ENCODE peak calls at places on chromosomes 7 and 10, in ten cellular contexts. One of them, this sample, is unnamed.

GRCh38 chr10:13930123-13930522 is 343.4 kb downstream of the PRPF18 start:
- DNase-seq in HT-29: no peak
- DNase-seq in left ventricle myocardium inferior: no peak
- DNase-seq in Calu3: no peak
- DNase-seq in stimulated activated CD8-positive, alpha-beta memory T cell treated with anti-CD3 and anti-CD28 coated beads, Interleukin-2, amount 100 ng/mL, for 1 hour: no peak
- DNase-seq in GM20000: no peak
- DNase-seq in activated naive CD8-positive, alpha-beta T cell treated with anti-CD3 and anti-CD28 coated beads, Interleukin-2, amount 50 U/mL, for 24 hours: no peak
- DNase-seq in EH: no peak
- DNase-seq in Peyer's patch: no peak
- DNase-seq in effector memory CD4-positive, alpha-beta T cell: peak
- DNase-seq in this sample: no peak

GRCh38 chr7:157195868-157196267 is 57.1 kb downstream of the UBE3C start:
- DNase-seq in HT-29: no peak
- DNase-seq in left ventricle myocardium inferior: no peak
- DNase-seq in Calu3: no peak
- DNase-seq in stimulated activated CD8-positive, alpha-beta memory T cell treated with anti-CD3 and anti-CD28 coated beads, Interleukin-2, amount 100 ng/mL, for 1 hour: no peak
- DNase-seq in GM20000: no peak
- DNase-seq in activated naive CD8-positive, alpha-beta T cell treated with anti-CD3 and anti-CD28 coated beads, Interleukin-2, amount 50 U/mL, for 24 hours: no peak
- DNase-seq in EH: no peak
- DNase-seq in Peyer's patch: no peak
- DNase-seq in effector memory CD4-positive, alpha-beta T cell: no peak
- DNase-seq in this sample: no peak

GRCh38 chr10:70441161-70441876 is at the start of gene NODAL:
- DNase-seq in HT-29: no peak
- DNase-seq in left ventricle myocardium inferior: no peak
- DNase-seq in Calu3: no peak
- DNase-seq in stimulated activated CD8-positive, alpha-beta memory T cell treated with anti-CD3 and anti-CD28 coated beads, Interleukin-2, amount 100 ng/mL, for 1 hour: no peak
- DNase-seq in GM20000: no peak
- DNase-seq in activated naive CD8-positive, alpha-beta T cell treated with anti-CD3 and anti-CD28 coated beads, Interleukin-2, amount 50 U/mL, for 24 hours: no peak
- DNase-seq in EH: no peak
- DNase-seq in Peyer's patch: no peak
- DNase-seq in effector memory CD4-positive, alpha-beta T cell: no peak
- DNase-seq in this sample: no peak

GRCh38 chr10:72081210-72081609 is 7.1 kb downstream of the SPOCK2 start:
- DNase-seq in HT-29: no peak
- DNase-seq in left ventricle myocardium inferior: no peak
- DNase-seq in Calu3: no peak
- DNase-seq in stimulated activated CD8-positive, alpha-beta memory T cell treated with anti-CD3 and anti-CD28 coated beads, Interleukin-2, amount 100 ng/mL, for 1 hour: no peak
- DNase-seq in GM20000: no peak
- DNase-seq in activated naive CD8-positive, alpha-beta T cell treated with anti-CD3 and anti-CD28 coated beads, Interleukin-2, amount 50 U/mL, for 24 hours: no peak
- DNase-seq in EH: no peak
- DNase-seq in Peyer's patch: no peak
- DNase-seq in effector memory CD4-positive, alpha-beta T cell: no peak
- DNase-seq in this sample: no peak

GRCh38 chr10:121648493-121648892 is 50.2 kb upstream of the FGFR2 start:
- DNase-seq in HT-29: no peak
- DNase-seq in left ventricle myocardium inferior: no peak
- DNase-seq in Calu3: no peak
- DNase-seq in stimulated activated CD8-positive, alpha-beta memory T cell treated with anti-CD3 and anti-CD28 coated beads, Interleukin-2, amount 100 ng/mL, for 1 hour: no peak
- DNase-seq in GM20000: no peak
- DNase-seq in activated naive CD8-positive, alpha-beta T cell treated with anti-CD3 and anti-CD28 coated beads, Interleukin-2, amount 50 U/mL, for 24 hours: no peak
- DNase-seq in EH: no peak
- DNase-seq in Peyer's patch: no peak
- DNase-seq in effector memory CD4-positive, alpha-beta T cell: no peak
- DNase-seq in this sample: no peak

GRCh38 chr7:117019786-117020604 is 66.7 kb downstream of the ST7 start:
- DNase-seq in HT-29: peak
- DNase-seq in left ventricle myocardium inferior: peak
- DNase-seq in Calu3: no peak
- DNase-seq in stimulated activated CD8-positive, alpha-beta memory T cell treated with anti-CD3 and anti-CD28 coated beads, Interleukin-2, amount 100 ng/mL, for 1 hour: no peak
- DNase-seq in GM20000: no peak
- DNase-seq in activated naive CD8-positive, alpha-beta T cell treated with anti-CD3 and anti-CD28 coated beads, Interleukin-2, amount 50 U/mL, for 24 hours: no peak
- DNase-seq in EH: peak
- DNase-seq in Peyer's patch: no peak
- DNase-seq in effector memory CD4-positive, alpha-beta T cell: no peak
- DNase-seq in this sample: peak

GRCh38 chr10:132634241-132634946 is 96.8 kb downstream of the INPP5A start:
- DNase-seq in HT-29: no peak
- DNase-seq in left ventricle myocardium inferior: peak
- DNase-seq in Calu3: no peak
- DNase-seq in stimulated activated CD8-positive, alpha-beta memory T cell treated with anti-CD3 and anti-CD28 coated beads, Interleukin-2, amount 100 ng/mL, for 1 hour: no peak
- DNase-seq in GM20000: no peak
- DNase-seq in activated naive CD8-positive, alpha-beta T cell treated with anti-CD3 and anti-CD28 coated beads, Interleukin-2, amount 50 U/mL, for 24 hours: no peak
- DNase-seq in EH: no peak
- DNase-seq in Peyer's patch: peak
- DNase-seq in effector memory CD4-positive, alpha-beta T cell: no peak
- DNase-seq in this sample: peak

GRCh38 chr10:61733358-61733940 is 70.7 kb downstream of the CABCOCO1 start:
- DNase-seq in HT-29: peak
- DNase-seq in left ventricle myocardium inferior: no peak
- DNase-seq in Calu3: peak
- DNase-seq in stimulated activated CD8-positive, alpha-beta memory T cell treated with anti-CD3 and anti-CD28 coated beads, Interleukin-2, amount 100 ng/mL, for 1 hour: no peak
- DNase-seq in GM20000: peak
- DNase-seq in activated naive CD8-positive, alpha-beta T cell treated with anti-CD3 and anti-CD28 coated beads, Interleukin-2, amount 50 U/mL, for 24 hours: no peak
- DNase-seq in EH: peak
- DNase-seq in Peyer's patch: no peak
- DNase-seq in effector memory CD4-positive, alpha-beta T cell: no peak
- DNase-seq in this sample: peak

GRCh38 chr7:159071260-159071659 is 73.4 kb downstream of the VIPR2 start:
- DNase-seq in HT-29: no peak
- DNase-seq in left ventricle myocardium inferior: no peak
- DNase-seq in Calu3: no peak
- DNase-seq in stimulated activated CD8-positive, alpha-beta memory T cell treated with anti-CD3 and anti-CD28 coated beads, Interleukin-2, amount 100 ng/mL, for 1 hour: no peak
- DNase-seq in GM20000: no peak
- DNase-seq in activated naive CD8-positive, alpha-beta T cell treated with anti-CD3 and anti-CD28 coated beads, Interleukin-2, amount 50 U/mL, for 24 hours: no peak
- DNase-seq in EH: no peak
- DNase-seq in Peyer's patch: no peak
- DNase-seq in effector memory CD4-positive, alpha-beta T cell: no peak
- DNase-seq in this sample: no peak

GRCh38 chr10:58565256-58565655 is 52.6 kb downstream of the BICC1 start:
- DNase-seq in HT-29: no peak
- DNase-seq in left ventricle myocardium inferior: no peak
- DNase-seq in Calu3: no peak
- DNase-seq in stimulated activated CD8-positive, alpha-beta memory T cell treated with anti-CD3 and anti-CD28 coated beads, Interleukin-2, amount 100 ng/mL, for 1 hour: no peak
- DNase-seq in GM20000: no peak
- DNase-seq in activated naive CD8-positive, alpha-beta T cell treated with anti-CD3 and anti-CD28 coated beads, Interleukin-2, amount 50 U/mL, for 24 hours: no peak
- DNase-seq in EH: no peak
- DNase-seq in Peyer's patch: no peak
- DNase-seq in effector memory CD4-positive, alpha-beta T cell: no peak
- DNase-seq in this sample: no peak

GRCh38 chr7:122535086-122535485 is 163.8 kb downstream of the RNF133 start:
- DNase-seq in HT-29: no peak
- DNase-seq in left ventricle myocardium inferior: no peak
- DNase-seq in Calu3: no peak
- DNase-seq in stimulated activated CD8-positive, alpha-beta memory T cell treated with anti-CD3 and anti-CD28 coated beads, Interleukin-2, amount 100 ng/mL, for 1 hour: no peak
- DNase-seq in GM20000: no peak
- DNase-seq in activated naive CD8-positive, alpha-beta T cell treated with anti-CD3 and anti-CD28 coated beads, Interleukin-2, amount 50 U/mL, for 24 hours: no peak
- DNase-seq in EH: no peak
- DNase-seq in Peyer's patch: no peak
- DNase-seq in effector memory CD4-positive, alpha-beta T cell: no peak
- DNase-seq in this sample: no peak

GRCh38 chr7:30169585-30169978 is 34.8 kb downstream of the MTURN start:
- DNase-seq in HT-29: no peak
- DNase-seq in left ventricle myocardium inferior: no peak
- DNase-seq in Calu3: no peak
- DNase-seq in stimulated activated CD8-positive, alpha-beta memory T cell treated with anti-CD3 and anti-CD28 coated beads, Interleukin-2, amount 100 ng/mL, for 1 hour: no peak
- DNase-seq in GM20000: no peak
- DNase-seq in activated naive CD8-positive, alpha-beta T cell treated with anti-CD3 and anti-CD28 coated beads, Interleukin-2, amount 50 U/mL, for 24 hours: no peak
- DNase-seq in EH: peak
- DNase-seq in Peyer's patch: no peak
- DNase-seq in effector memory CD4-positive, alpha-beta T cell: no peak
- DNase-seq in this sample: no peak

GRCh38 chr10:119313645-119314044 is 106.3 kb downstream of the GRK5 start:
- DNase-seq in HT-29: no peak
- DNase-seq in left ventricle myocardium inferior: no peak
- DNase-seq in Calu3: no peak
- DNase-seq in stimulated activated CD8-positive, alpha-beta memory T cell treated with anti-CD3 and anti-CD28 coated beads, Interleukin-2, amount 100 ng/mL, for 1 hour: peak
- DNase-seq in GM20000: peak
- DNase-seq in activated naive CD8-positive, alpha-beta T cell treated with anti-CD3 and anti-CD28 coated beads, Interleukin-2, amount 50 U/mL, for 24 hours: peak
- DNase-seq in EH: no peak
- DNase-seq in Peyer's patch: no peak
- DNase-seq in effector memory CD4-positive, alpha-beta T cell: peak
- DNase-seq in this sample: no peak

GRCh38 chr10:78491812-78492211 is 458.1 kb downstream of the RPS24 start:
- DNase-seq in HT-29: no peak
- DNase-seq in left ventricle myocardium inferior: no peak
- DNase-seq in Calu3: no peak
- DNase-seq in stimulated activated CD8-positive, alpha-beta memory T cell treated with anti-CD3 and anti-CD28 coated beads, Interleukin-2, amount 100 ng/mL, for 1 hour: no peak
- DNase-seq in GM20000: no peak
- DNase-seq in activated naive CD8-positive, alpha-beta T cell treated with anti-CD3 and anti-CD28 coated beads, Interleukin-2, amount 50 U/mL, for 24 hours: no peak
- DNase-seq in EH: peak
- DNase-seq in Peyer's patch: no peak
- DNase-seq in effector memory CD4-positive, alpha-beta T cell: no peak
- DNase-seq in this sample: peak

GRCh38 chr10:36540611-36541010 is 584.8 kb upstream of the ANKRD30A start:
- DNase-seq in HT-29: no peak
- DNase-seq in left ventricle myocardium inferior: no peak
- DNase-seq in Calu3: no peak
- DNase-seq in stimulated activated CD8-positive, alpha-beta memory T cell treated with anti-CD3 and anti-CD28 coated beads, Interleukin-2, amount 100 ng/mL, for 1 hour: no peak
- DNase-seq in GM20000: no peak
- DNase-seq in activated naive CD8-positive, alpha-beta T cell treated with anti-CD3 and anti-CD28 coated beads, Interleukin-2, amount 50 U/mL, for 24 hours: no peak
- DNase-seq in EH: no peak
- DNase-seq in Peyer's patch: no peak
- DNase-seq in effector memory CD4-positive, alpha-beta T cell: no peak
- DNase-seq in this sample: no peak

GRCh38 chr7:103048833-103049232 is 25.8 kb downstream of the FBXL13 start:
- DNase-seq in HT-29: no peak
- DNase-seq in left ventricle myocardium inferior: no peak
- DNase-seq in Calu3: no peak
- DNase-seq in stimulated activated CD8-positive, alpha-beta memory T cell treated with anti-CD3 and anti-CD28 coated beads, Interleukin-2, amount 100 ng/mL, for 1 hour: no peak
- DNase-seq in GM20000: no peak
- DNase-seq in activated naive CD8-positive, alpha-beta T cell treated with anti-CD3 and anti-CD28 coated beads, Interleukin-2, amount 50 U/mL, for 24 hours: no peak
- DNase-seq in EH: no peak
- DNase-seq in Peyer's patch: no peak
- DNase-seq in effector memory CD4-positive, alpha-beta T cell: no peak
- DNase-seq in this sample: no peak

GRCh38 chr7:157827045-157827862 is 490.4 kb downstream of the DNAJB6 start:
- DNase-seq in HT-29: no peak
- DNase-seq in left ventricle myocardium inferior: no peak
- DNase-seq in Calu3: no peak
- DNase-seq in stimulated activated CD8-positive, alpha-beta memory T cell treated with anti-CD3 and anti-CD28 coated beads, Interleukin-2, amount 100 ng/mL, for 1 hour: no peak
- DNase-seq in GM20000: no peak
- DNase-seq in activated naive CD8-positive, alpha-beta T cell treated with anti-CD3 and anti-CD28 coated beads, Interleukin-2, amount 50 U/mL, for 24 hours: peak
- DNase-seq in EH: no peak
- DNase-seq in Peyer's patch: peak
- DNase-seq in effector memory CD4-positive, alpha-beta T cell: no peak
- DNase-seq in this sample: no peak

GRCh38 chr7:155466814-155467675 is 9.1 kb downstream of the EN2 start:
- DNase-seq in HT-29: no peak
- DNase-seq in left ventricle myocardium inferior: no peak
- DNase-seq in Calu3: no peak
- DNase-seq in stimulated activated CD8-positive, alpha-beta memory T cell treated with anti-CD3 and anti-CD28 coated beads, Interleukin-2, amount 100 ng/mL, for 1 hour: no peak
- DNase-seq in GM20000: peak
- DNase-seq in activated naive CD8-positive, alpha-beta T cell treated with anti-CD3 and anti-CD28 coated beads, Interleukin-2, amount 50 U/mL, for 24 hours: peak
- DNase-seq in EH: no peak
- DNase-seq in Peyer's patch: peak
- DNase-seq in effector memory CD4-positive, alpha-beta T cell: no peak
- DNase-seq in this sample: no peak

GRCh38 chr7:126845331-126845730 is 407.4 kb downstream of the GRM8 start:
- DNase-seq in HT-29: no peak
- DNase-seq in left ventricle myocardium inferior: no peak
- DNase-seq in Calu3: no peak
- DNase-seq in stimulated activated CD8-positive, alpha-beta memory T cell treated with anti-CD3 and anti-CD28 coated beads, Interleukin-2, amount 100 ng/mL, for 1 hour: no peak
- DNase-seq in GM20000: no peak
- DNase-seq in activated naive CD8-positive, alpha-beta T cell treated with anti-CD3 and anti-CD28 coated beads, Interleukin-2, amount 50 U/mL, for 24 hours: no peak
- DNase-seq in EH: no peak
- DNase-seq in Peyer's patch: no peak
- DNase-seq in effector memory CD4-positive, alpha-beta T cell: no peak
- DNase-seq in this sample: no peak

GRCh38 chr7:301291-302053 is 11.5 kb downstream of the FOXL3 start:
- DNase-seq in HT-29: no peak
- DNase-seq in left ventricle myocardium inferior: no peak
- DNase-seq in Calu3: no peak
- DNase-seq in stimulated activated CD8-positive, alpha-beta memory T cell treated with anti-CD3 and anti-CD28 coated beads, Interleukin-2, amount 100 ng/mL, for 1 hour: no peak
- DNase-seq in GM20000: no peak
- DNase-seq in activated naive CD8-positive, alpha-beta T cell treated with anti-CD3 and anti-CD28 coated beads, Interleukin-2, amount 50 U/mL, for 24 hours: no peak
- DNase-seq in EH: no peak
- DNase-seq in Peyer's patch: no peak
- DNase-seq in effector memory CD4-positive, alpha-beta T cell: no peak
- DNase-seq in this sample: no peak

GRCh38 chr10:43809211-43809930 is 160.7 kb upstream of the ZNF32 start:
- DNase-seq in HT-29: no peak
- DNase-seq in left ventricle myocardium inferior: no peak
- DNase-seq in Calu3: no peak
- DNase-seq in stimulated activated CD8-positive, alpha-beta memory T cell treated with anti-CD3 and anti-CD28 coated beads, Interleukin-2, amount 100 ng/mL, for 1 hour: no peak
- DNase-seq in GM20000: no peak
- DNase-seq in activated naive CD8-positive, alpha-beta T cell treated with anti-CD3 and anti-CD28 coated beads, Interleukin-2, amount 50 U/mL, for 24 hours: no peak
- DNase-seq in EH: peak
- DNase-seq in Peyer's patch: no peak
- DNase-seq in effector memory CD4-positive, alpha-beta T cell: no peak
- DNase-seq in this sample: no peak

GRCh38 chr7:135490783-135491182 is 19.1 kb downstream of the CNOT4 start:
- DNase-seq in HT-29: peak
- DNase-seq in left ventricle myocardium inferior: no peak
- DNase-seq in Calu3: peak
- DNase-seq in stimulated activated CD8-positive, alpha-beta memory T cell treated with anti-CD3 and anti-CD28 coated beads, Interleukin-2, amount 100 ng/mL, for 1 hour: no peak
- DNase-seq in GM20000: no peak
- DNase-seq in activated naive CD8-positive, alpha-beta T cell treated with anti-CD3 and anti-CD28 coated beads, Interleukin-2, amount 50 U/mL, for 24 hours: no peak
- DNase-seq in EH: peak
- DNase-seq in Peyer's patch: no peak
- DNase-seq in effector memory CD4-positive, alpha-beta T cell: no peak
- DNase-seq in this sample: peak

GRCh38 chr10:74500806-74501205 is 325.6 kb upstream of the KAT6B start:
- DNase-seq in HT-29: no peak
- DNase-seq in left ventricle myocardium inferior: no peak
- DNase-seq in Calu3: no peak
- DNase-seq in stimulated activated CD8-positive, alpha-beta memory T cell treated with anti-CD3 and anti-CD28 coated beads, Interleukin-2, amount 100 ng/mL, for 1 hour: no peak
- DNase-seq in GM20000: no peak
- DNase-seq in activated naive CD8-positive, alpha-beta T cell treated with anti-CD3 and anti-CD28 coated beads, Interleukin-2, amount 50 U/mL, for 24 hours: no peak
- DNase-seq in EH: peak
- DNase-seq in Peyer's patch: no peak
- DNase-seq in effector memory CD4-positive, alpha-beta T cell: no peak
- DNase-seq in this sample: no peak

GRCh38 chr10:85195596-85195995 is 867.2 kb downstream of the CCSER2 start:
- DNase-seq in HT-29: no peak
- DNase-seq in left ventricle myocardium inferior: no peak
- DNase-seq in Calu3: no peak
- DNase-seq in stimulated activated CD8-positive, alpha-beta memory T cell treated with anti-CD3 and anti-CD28 coated beads, Interleukin-2, amount 100 ng/mL, for 1 hour: no peak
- DNase-seq in GM20000: no peak
- DNase-seq in activated naive CD8-positive, alpha-beta T cell treated with anti-CD3 and anti-CD28 coated beads, Interleukin-2, amount 50 U/mL, for 24 hours: no peak
- DNase-seq in EH: no peak
- DNase-seq in Peyer's patch: no peak
- DNase-seq in effector memory CD4-positive, alpha-beta T cell: no peak
- DNase-seq in this sample: no peak

GRCh38 chr10:33434948-33435347 is 100.5 kb upstream of the NRP1 start:
- DNase-seq in HT-29: no peak
- DNase-seq in left ventricle myocardium inferior: no peak
- DNase-seq in Calu3: no peak
- DNase-seq in stimulated activated CD8-positive, alpha-beta memory T cell treated with anti-CD3 and anti-CD28 coated beads, Interleukin-2, amount 100 ng/mL, for 1 hour: no peak
- DNase-seq in GM20000: no peak
- DNase-seq in activated naive CD8-positive, alpha-beta T cell treated with anti-CD3 and anti-CD28 coated beads, Interleukin-2, amount 50 U/mL, for 24 hours: no peak
- DNase-seq in EH: no peak
- DNase-seq in Peyer's patch: no peak
- DNase-seq in effector memory CD4-positive, alpha-beta T cell: no peak
- DNase-seq in this sample: no peak

GRCh38 chr10:130749911-130750310 is 561.6 kb downstream of the TCERG1L start:
- DNase-seq in HT-29: no peak
- DNase-seq in left ventricle myocardium inferior: no peak
- DNase-seq in Calu3: no peak
- DNase-seq in stimulated activated CD8-positive, alpha-beta memory T cell treated with anti-CD3 and anti-CD28 coated beads, Interleukin-2, amount 100 ng/mL, for 1 hour: no peak
- DNase-seq in GM20000: no peak
- DNase-seq in activated naive CD8-positive, alpha-beta T cell treated with anti-CD3 and anti-CD28 coated beads, Interleukin-2, amount 50 U/mL, for 24 hours: no peak
- DNase-seq in EH: no peak
- DNase-seq in Peyer's patch: no peak
- DNase-seq in effector memory CD4-positive, alpha-beta T cell: no peak
- DNase-seq in this sample: no peak

GRCh38 chr7:131895541-131896173 is 339.2 kb upstream of the PODXL start:
- DNase-seq in HT-29: peak
- DNase-seq in left ventricle myocardium inferior: no peak
- DNase-seq in Calu3: no peak
- DNase-seq in stimulated activated CD8-positive, alpha-beta memory T cell treated with anti-CD3 and anti-CD28 coated beads, Interleukin-2, amount 100 ng/mL, for 1 hour: no peak
- DNase-seq in GM20000: no peak
- DNase-seq in activated naive CD8-positive, alpha-beta T cell treated with anti-CD3 and anti-CD28 coated beads, Interleukin-2, amount 50 U/mL, for 24 hours: no peak
- DNase-seq in EH: peak
- DNase-seq in Peyer's patch: no peak
- DNase-seq in effector memory CD4-positive, alpha-beta T cell: no peak
- DNase-seq in this sample: no peak

GRCh38 chr7:106223156-106223555 is 61.6 kb downstream of the NAMPT start:
- DNase-seq in HT-29: no peak
- DNase-seq in left ventricle myocardium inferior: no peak
- DNase-seq in Calu3: no peak
- DNase-seq in stimulated activated CD8-positive, alpha-beta memory T cell treated with anti-CD3 and anti-CD28 coated beads, Interleukin-2, amount 100 ng/mL, for 1 hour: no peak
- DNase-seq in GM20000: no peak
- DNase-seq in activated naive CD8-positive, alpha-beta T cell treated with anti-CD3 and anti-CD28 coated beads, Interleukin-2, amount 50 U/mL, for 24 hours: no peak
- DNase-seq in EH: no peak
- DNase-seq in Peyer's patch: no peak
- DNase-seq in effector memory CD4-positive, alpha-beta T cell: no peak
- DNase-seq in this sample: no peak

This sample was measured in LoVo.